ENCODE peak calls at places on chromosome 10, in six cellular contexts. One of them, this sample, is unnamed.

GRCh38 chr10:48769706-48770105 is 85.0 kb downstream of the WDFY4 start:
- DNase-seq in AG04450: no peak
- DNase-seq in Panc1: no peak
- DNase-seq in right lobe of liver: no peak
- DNase-seq in fibroblast of lung: no peak
- DNase-seq in mammary epithelial cell: no peak
- DNase-seq in this sample: no peak

GRCh38 chr10:72186213-72186612 is 29.6 kb upstream of the ANAPC16 start:
- DNase-seq in right lobe of liver: no peak
- DNase-seq in AG04450: no peak
- DNase-seq in mammary epithelial cell: peak
- DNase-seq in Panc1: no peak
- DNase-seq in fibroblast of lung: peak
- DNase-seq in this sample: no peak

GRCh38 chr10:86942441-86943315 is 14.7 kb downstream of the MMRN2 start:
- DNase-seq in AG04450: no peak
- DNase-seq in right lobe of liver: no peak
- DNase-seq in mammary epithelial cell: no peak
- DNase-seq in Panc1: no peak
- DNase-seq in fibroblast of lung: no peak
- DNase-seq in this sample: peak

GRCh38 chr10:79137826-79138225 is 69.1 kb downstream of the ZMIZ1 start:
- DNase-seq in right lobe of liver: no peak
- DNase-seq in fibroblast of lung: peak
- DNase-seq in AG04450: no peak
- DNase-seq in Panc1: no peak
- DNase-seq in mammary epithelial cell: no peak
- DNase-seq in this sample: no peak

GRCh38 chr10:125201791-125202622 is 41.6 kb upstream of the CTBP2 start:
- DNase-seq in right lobe of liver: no peak
- DNase-seq in Panc1: no peak
- DNase-seq in fibroblast of lung: no peak
- DNase-seq in AG04450: no peak
- DNase-seq in mammary epithelial cell: no peak
- DNase-seq in this sample: no peak

GRCh38 chr10:30784896-30785605 is 155.5 kb upstream of the LYZL2 start:
- DNase-seq in right lobe of liver: peak
- DNase-seq in AG04450: no peak
- DNase-seq in Panc1: no peak
- DNase-seq in mammary epithelial cell: no peak
- DNase-seq in fibroblast of lung: peak
- DNase-seq in this sample: peak

GRCh38 chr10:126658928-126659327 is 11.6 kb downstream of the C10orf90 start:
- DNase-seq in fibroblast of lung: no peak
- DNase-seq in mammary epithelial cell: no peak
- DNase-seq in Panc1: no peak
- DNase-seq in right lobe of liver: no peak
- DNase-seq in AG04450: no peak
- DNase-seq in this sample: no peak

GRCh38 chr10:35194906-35195305 is 68.3 kb downstream of the CREM start:
- DNase-seq in fibroblast of lung: peak
- DNase-seq in mammary epithelial cell: peak
- DNase-seq in Panc1: peak
- DNase-seq in right lobe of liver: no peak
- DNase-seq in AG04450: peak
- DNase-seq in this sample: no peak

GRCh38 chr10:124693396-124693795 is 50.8 kb downstream of the FAM53B start:
- DNase-seq in Panc1: no peak
- DNase-seq in AG04450: no peak
- DNase-seq in right lobe of liver: peak
- DNase-seq in fibroblast of lung: no peak
- DNase-seq in mammary epithelial cell: no peak
- DNase-seq in this sample: no peak

GRCh38 chr10:114482480-114482879 is 78.2 kb upstream of the AFAP1L2 start:
- DNase-seq in right lobe of liver: no peak
- DNase-seq in mammary epithelial cell: no peak
- DNase-seq in Panc1: no peak
- DNase-seq in fibroblast of lung: no peak
- DNase-seq in AG04450: no peak
- DNase-seq in this sample: no peak

GRCh38 chr10:92305133-92306072 is 14.4 kb downstream of the MARCHF5 start:
- DNase-seq in Panc1: no peak
- DNase-seq in AG04450: no peak
- DNase-seq in right lobe of liver: no peak
- DNase-seq in fibroblast of lung: no peak
- DNase-seq in mammary epithelial cell: no peak
- DNase-seq in this sample: no peak

GRCh38 chr10:110003524-110003885 is 4.3 kb upstream of the ADD3 start:
- DNase-seq in Panc1: no peak
- DNase-seq in mammary epithelial cell: no peak
- DNase-seq in right lobe of liver: no peak
- DNase-seq in fibroblast of lung: no peak
- DNase-seq in AG04450: no peak
- DNase-seq in this sample: no peak

GRCh38 chr10:8137272-8137680 is 82.8 kb downstream of the GATA3 start:
- DNase-seq in Panc1: no peak
- DNase-seq in fibroblast of lung: no peak
- DNase-seq in AG04450: no peak
- DNase-seq in right lobe of liver: no peak
- DNase-seq in mammary epithelial cell: no peak
- DNase-seq in this sample: no peak

GRCh38 chr10:122307669-122308486 is 36.8 kb downstream of the BTBD16 start:
- DNase-seq in mammary epithelial cell: peak
- DNase-seq in AG04450: peak
- DNase-seq in right lobe of liver: peak
- DNase-seq in Panc1: peak
- DNase-seq in fibroblast of lung: peak
- DNase-seq in this sample: no peak

GRCh38 chr10:35336084-35336831 is at the start of gene CCNY:
- DNase-seq in AG04450: no peak
- DNase-seq in fibroblast of lung: peak
- DNase-seq in right lobe of liver: peak
- DNase-seq in Panc1: no peak
- DNase-seq in mammary epithelial cell: peak
- DNase-seq in this sample: peak

GRCh38 chr10:15068802-15069201 is 19.8 kb downstream of the ACBD7 start:
- DNase-seq in mammary epithelial cell: peak
- DNase-seq in right lobe of liver: no peak
- DNase-seq in AG04450: no peak
- DNase-seq in Panc1: no peak
- DNase-seq in fibroblast of lung: peak
- DNase-seq in this sample: no peak

GRCh38 chr10:59465089-59465488 is 102.7 kb upstream of the FAM13C start:
- DNase-seq in fibroblast of lung: peak
- DNase-seq in Panc1: no peak
- DNase-seq in mammary epithelial cell: peak
- DNase-seq in AG04450: peak
- DNase-seq in right lobe of liver: no peak
- DNase-seq in this sample: no peak

GRCh38 chr10:127563718-127564553 is 14.8 kb downstream of the NPS start:
- DNase-seq in Panc1: no peak
- DNase-seq in right lobe of liver: no peak
- DNase-seq in fibroblast of lung: no peak
- DNase-seq in AG04450: no peak
- DNase-seq in mammary epithelial cell: peak
- DNase-seq in this sample: peak

GRCh38 chr10:2278391-2278790 is 541.1 kb upstream of the ADARB2 start:
- DNase-seq in fibroblast of lung: no peak
- DNase-seq in right lobe of liver: no peak
- DNase-seq in AG04450: no peak
- DNase-seq in mammary epithelial cell: no peak
- DNase-seq in Panc1: no peak
- DNase-seq in this sample: no peak

GRCh38 chr10:70315815-70316214 is 32.0 kb upstream of the NPFFR1 start:
- DNase-seq in Panc1: no peak
- DNase-seq in mammary epithelial cell: no peak
- DNase-seq in right lobe of liver: no peak
- DNase-seq in fibroblast of lung: no peak
- DNase-seq in AG04450: no peak
- DNase-seq in this sample: no peak

GRCh38 chr10:71748671-71749191 is 24.6 kb downstream of the VSIR start:
- DNase-seq in AG04450: no peak
- DNase-seq in right lobe of liver: peak
- DNase-seq in fibroblast of lung: no peak
- DNase-seq in mammary epithelial cell: no peak
- DNase-seq in Panc1: no peak
- DNase-seq in this sample: peak

GRCh38 chr10:66927271-66927950 is 1.6 kb downstream of the LRRTM3 start:
- DNase-seq in mammary epithelial cell: no peak
- DNase-seq in Panc1: no peak
- DNase-seq in AG04450: no peak
- DNase-seq in fibroblast of lung: no peak
- DNase-seq in right lobe of liver: no peak
- DNase-seq in this sample: no peak

DNA sequence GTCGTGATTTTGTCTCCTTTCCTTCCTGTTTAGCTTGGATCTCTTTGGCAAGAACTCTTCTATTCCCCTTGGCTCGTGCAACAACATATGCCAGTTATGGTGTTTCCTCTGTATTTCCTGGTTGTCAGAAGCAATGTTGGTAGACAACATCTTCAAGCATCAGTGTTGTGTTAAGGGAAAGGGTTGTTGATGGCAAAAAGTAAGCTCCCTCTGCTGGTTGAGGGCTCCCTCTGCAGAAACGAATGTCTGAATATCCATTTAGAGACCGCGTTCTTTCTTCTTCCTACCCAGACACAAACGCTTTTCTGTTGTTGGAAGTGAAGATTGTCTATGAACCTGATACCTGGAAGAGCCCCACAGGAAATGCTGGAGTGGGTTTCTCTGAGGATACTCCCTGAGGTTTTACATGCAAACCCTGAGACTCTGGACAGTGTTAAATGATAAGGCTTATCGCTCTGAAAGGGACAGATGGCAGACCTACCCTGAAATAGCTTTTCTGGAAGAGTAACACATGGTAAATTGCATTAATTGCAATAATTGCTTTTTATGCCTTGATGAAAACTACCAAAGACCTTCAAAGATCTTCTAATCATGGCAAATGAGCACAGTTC is 23.6 kb upstream of the C1QL3 start:
- DNase-seq in Panc1: peak
- DNase-seq in fibroblast of lung: peak
- DNase-seq in right lobe of liver: no peak
- DNase-seq in mammary epithelial cell: peak
- DNase-seq in AG04450: no peak
- DNase-seq in this sample: no peak
- H3K27ac ChIP-seq in Panc1: no peak
- H3K27ac ChIP-seq in fibroblast of lung: no peak
- H3K27ac ChIP-seq in right lobe of liver: no peak
- H3K27ac ChIP-seq in mammary epithelial cell: no peak
- H3K27ac ChIP-seq in AG04450: no peak
- H3K27ac ChIP-seq in this sample: no peak

DNA sequence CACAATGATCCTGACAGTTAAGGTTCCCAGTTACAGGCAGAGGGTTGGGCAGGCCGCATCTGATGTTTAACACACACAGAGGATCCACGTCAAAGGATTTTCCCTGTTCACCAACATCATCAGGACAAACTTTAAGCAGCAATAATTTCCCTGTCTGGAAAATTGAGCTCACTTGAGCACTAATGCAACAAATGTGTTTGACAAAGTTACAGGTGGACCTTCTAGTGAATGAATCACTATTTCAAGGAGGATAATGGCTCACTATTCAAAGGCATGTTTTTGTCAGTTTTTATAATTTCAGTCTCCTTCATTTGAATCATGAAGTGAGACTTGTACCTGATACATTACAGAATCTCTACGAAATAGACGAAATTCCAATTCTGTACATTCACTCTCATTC is 127.3 kb downstream of the DIP2C start:
- DNase-seq in Panc1: no peak
- DNase-seq in right lobe of liver: no peak
- DNase-seq in fibroblast of lung: no peak
- DNase-seq in AG04450: no peak
- DNase-seq in mammary epithelial cell: no peak
- DNase-seq in this sample: no peak
- TF ChIP-seq CTCF in Panc1: no peak
- TF ChIP-seq CTCF in right lobe of liver: no peak
- TF ChIP-seq CTCF in fibroblast of lung: no peak
- TF ChIP-seq CTCF in AG04450: no peak
- TF ChIP-seq CTCF in mammary epithelial cell: no peak
- TF ChIP-seq CTCF in this sample: no peak

DNA sequence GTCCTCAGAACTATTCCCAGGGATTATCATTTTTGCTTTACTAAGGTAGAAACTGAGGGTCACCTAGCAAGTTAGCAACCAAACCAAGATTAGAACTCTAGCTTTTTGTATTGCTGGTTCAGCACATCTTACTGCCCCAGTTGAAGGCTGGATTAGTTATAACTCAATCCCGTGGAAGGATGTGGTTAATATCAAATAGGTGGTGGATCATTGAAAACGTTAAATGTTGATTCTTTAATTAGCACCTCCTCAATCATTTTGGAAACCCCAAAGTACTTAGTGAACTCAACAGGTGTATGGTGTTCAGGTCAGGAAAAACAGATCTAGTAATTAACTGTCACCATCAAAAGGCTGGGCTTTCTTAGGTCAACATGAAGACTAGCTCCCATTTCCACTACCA is 152.4 kb downstream of the ARID5B start:
- DNase-seq in fibroblast of lung: no peak
- DNase-seq in AG04450: no peak
- DNase-seq in right lobe of liver: no peak
- DNase-seq in Panc1: no peak
- DNase-seq in mammary epithelial cell: no peak
- DNase-seq in this sample: no peak
- H3K27ac ChIP-seq in fibroblast of lung: no peak
- H3K27ac ChIP-seq in AG04450: no peak
- H3K27ac ChIP-seq in right lobe of liver: no peak
- H3K27ac ChIP-seq in Panc1: no peak
- H3K27ac ChIP-seq in mammary epithelial cell: no peak
- H3K27ac ChIP-seq in this sample: peak

GRCh38 chr10:46104071-46104585 is 58.1 kb upstream of the MSMB start:
- DNase-seq in fibroblast of lung: no peak
- DNase-seq in right lobe of liver: no peak
- DNase-seq in Panc1: no peak
- DNase-seq in mammary epithelial cell: no peak
- DNase-seq in AG04450: no peak
- DNase-seq in this sample: no peak

DNA sequence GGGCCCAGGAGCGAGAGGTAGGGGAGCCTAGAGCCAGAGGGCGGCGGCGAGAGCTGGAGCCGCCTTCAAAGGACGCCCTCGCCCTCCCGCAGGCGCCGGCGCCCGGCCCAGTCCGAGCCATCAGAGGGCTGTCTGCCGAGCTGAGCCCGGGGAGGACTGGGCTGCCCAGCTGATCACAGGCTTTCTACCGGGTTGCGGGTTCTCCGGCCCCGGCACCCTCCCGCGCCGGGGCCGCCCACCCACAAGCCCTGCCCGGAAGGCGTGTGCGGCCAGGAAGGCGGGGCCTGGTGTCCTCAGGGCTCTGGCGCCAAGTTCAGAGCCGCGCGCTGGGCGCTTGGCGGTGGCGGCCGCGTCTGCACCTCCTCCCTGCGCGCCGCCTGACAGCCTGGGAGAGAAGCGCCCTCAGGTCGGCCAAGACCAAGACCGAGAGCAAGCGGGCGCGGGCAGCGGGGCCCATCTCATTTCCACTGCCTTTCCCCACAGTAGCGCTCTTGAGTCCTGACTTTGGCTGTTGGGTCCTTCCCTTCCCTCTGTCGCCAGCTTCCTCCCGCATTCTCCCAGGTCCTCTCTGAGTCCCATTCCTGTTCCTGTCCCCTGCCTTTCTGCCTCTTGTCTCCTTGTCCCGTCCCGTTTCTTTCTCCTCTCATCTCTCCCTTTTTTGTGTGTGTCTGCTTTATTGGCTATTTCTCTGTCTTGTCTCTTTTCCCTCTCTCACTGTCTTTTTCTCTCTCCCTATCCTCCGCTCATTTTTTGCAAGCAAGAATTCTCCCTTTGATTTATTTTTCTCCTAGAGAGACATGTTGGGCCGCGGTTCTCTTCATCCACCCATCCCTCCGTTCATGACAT is 60.6 kb upstream of the MSMB start:
- DNase-seq in fibroblast of lung: peak
- DNase-seq in AG04450: no peak
- DNase-seq in right lobe of liver: peak
- DNase-seq in Panc1: no peak
- DNase-seq in mammary epithelial cell: peak
- DNase-seq in this sample: peak
- TF ChIP-seq CTCF in fibroblast of lung: no peak
- TF ChIP-seq CTCF in AG04450: no peak
- TF ChIP-seq CTCF in right lobe of liver: peak
- TF ChIP-seq CTCF in Panc1: no peak
- TF ChIP-seq CTCF in mammary epithelial cell: no peak
- TF ChIP-seq CTCF in this sample: peak